ENCODE peak calls at places on chromosomes 11 and 22, in ten cellular contexts. O, J, B, U, Q, N, L, S, D and P are unnamed samples.
A peak's percentile ranks its signal among the peaks of the same experiment; 100 is the strongest.

GRCh38 chr11:75345455-75346224 is 5.8 kb downstream of the ARRB1 start:
- DNase-seq in O (no peak), J (no peak), B (no peak), U (no peak), Q (no peak), N (no peak), L (no peak), S (no peak), D (peak; percentile 32), P (no peak)

GRCh38 chr11:116887909-116888556 is 50.6 kb upstream of the APOA1 start:
- DNase-seq in O (no peak), J (no peak), B (no peak), U (no peak), Q (peak; percentile 59), N (no peak), L (no peak), S (no peak), D (no peak), P (no peak)

GRCh38 chr11:61480936-61481335 is 27.6 kb upstream of the LRRC10B start:
- DNase-seq in O (no peak), J (peak; percentile 50), B (no peak), U (no peak), Q (peak; percentile 19), N (no peak), L (no peak), S (no peak), D (peak; percentile 29), P (peak; percentile 85)

GRCh38 chr11:15704064-15704463 is 589.3 kb downstream of the INSC start:
- DNase-seq in O (no peak), J (no peak), B (peak; percentile 24), U (no peak), Q (no peak), N (no peak), L (peak; percentile 26), S (no peak), D (no peak), P (no peak)

GRCh38 chr11:44305643-44306468 is 4.1 kb downstream of the ALX4 start:
- DNase-seq in O (no peak), J (no peak), B (peak; percentile 62), U (no peak), Q (peak; percentile 32), N (no peak), L (peak; percentile 52), S (no peak), D (peak; percentile 27), P (no peak)

GRCh38 chr22:44192098-44192810 is 11.5 kb downstream of the PARVG start:
- DNase-seq in O (no peak), J (no peak), B (no peak), U (no peak), Q (peak; percentile 10), N (no peak), L (no peak), S (no peak), D (no peak), P (peak; percentile 82)

GRCh38 chr11:105152556-105152955 is 13.0 kb upstream of the CARD18 start:
- DNase-seq in O (no peak), J (no peak), B (no peak), U (no peak), Q (peak; percentile 42), N (no peak), L (no peak), S (no peak), D (no peak), P (no peak)

GRCh38 chr11:1840780-1841480 is 2.1 kb downstream of the TNNI2 start:
- DNase-seq in O (no peak), J (no peak), B (no peak), U (no peak), Q (no peak), N (no peak), L (no peak), S (no peak), D (no peak), P (no peak)

GRCh38 chr22:19848298-19849224 is 6.1 kb downstream of the GNB1L start:
- DNase-seq in O (no peak), J (no peak), B (peak; percentile 87), U (no peak), Q (no peak), N (peak; percentile 44), L (peak; percentile 72), S (no peak), D (peak; percentile 24), P (no peak)

GRCh38 chr11:1746956-1747752 is 3.2 kb downstream of the IFITM10 start:
- DNase-seq in O (no peak), J (no peak), B (no peak), U (no peak), Q (no peak), N (no peak), L (no peak), S (no peak), D (no peak), P (no peak)

GRCh38 chr22:49372530-49373288 is 455.0 kb downstream of the BRD1 start:
- DNase-seq in O (no peak), J (no peak), B (no peak), U (no peak), Q (peak; percentile 12), N (peak; percentile 46), L (peak; percentile 19), S (no peak), D (peak; percentile 12), P (peak; percentile 56)

GRCh38 chr11:112343368-112344039 is 82.8 kb upstream of the PLET1 start:
- DNase-seq in O (no peak), J (no peak), B (no peak), U (no peak), Q (peak; percentile 67), N (no peak), L (no peak), S (no peak), D (no peak), P (no peak)

GRCh38 chr11:59141673-59142460 is 789 bp upstream of the FAM111A start:
- DNase-seq in O (no peak), J (no peak), B (peak; percentile 20), U (no peak), Q (peak; percentile 45), N (no peak), L (no peak), S (peak; percentile 34), D (no peak), P (no peak)

GRCh38 chr11:45556851-45557707 is 108.3 kb downstream of the CHST1 start:
- DNase-seq in O (no peak), J (no peak), B (no peak), U (no peak), Q (peak; percentile 43), N (no peak), L (no peak), S (no peak), D (no peak), P (no peak)

GRCh38 chr11:47248304-47248663 is 330 bp downstream of the ACP2 start:
- DNase-seq in O (no peak), J (no peak), B (no peak), U (no peak), Q (peak; percentile 50), N (no peak), L (no peak), S (no peak), D (no peak), P (no peak)

GRCh38 chr22:20979243-20979809 is 2.8 kb upstream of the LZTR1 start:
- DNase-seq in O (no peak), J (peak; percentile 70), B (peak; percentile 76), U (no peak), Q (peak; percentile 92), N (no peak), L (peak; percentile 67), S (peak; percentile 41), D (peak; percentile 89), P (peak; percentile 94)

GRCh38 chr11:114159802-114160588 is 100.5 kb downstream of the ZBTB16 start:
- DNase-seq in O (peak; percentile 99), J (no peak), B (peak; percentile 97), U (peak; percentile 100), Q (peak; percentile 98), N (peak; percentile 100), L (peak; percentile 100), S (peak; percentile 97), D (peak; percentile 100), P (peak; percentile 80)

GRCh38 chr22:26429458-26430238 is 588 bp downstream of the ASPHD2 start:
- DNase-seq in O (no peak), J (no peak), B (no peak), U (no peak), Q (no peak), N (no peak), L (no peak), S (no peak), D (no peak), P (no peak)

GRCh38 chr11:71194702-71195101 is 57.7 kb downstream of the SHANK2 start:
- DNase-seq in O (no peak), J (no peak), B (peak; percentile 89), U (no peak), Q (no peak), N (no peak), L (no peak), S (no peak), D (peak; percentile 40), P (no peak)

GRCh38 chr11:32705309-32706033 is 89.0 kb downstream of the CCDC73 start:
- DNase-seq in O (no peak), J (no peak), B (no peak), U (no peak), Q (no peak), N (no peak), L (no peak), S (no peak), D (no peak), P (no peak)

GRCh38 chr11:87290304-87290922 is 252.7 kb downstream of the TMEM135 start:
- DNase-seq in O (no peak), J (no peak), B (peak; percentile 58), U (no peak), Q (peak; percentile 56), N (no peak), L (no peak), S (no peak), D (no peak), P (peak; percentile 23)

GRCh38 chr11:47192111-47192510 is 5.9 kb upstream of the PACSIN3 start:
- DNase-seq in O (no peak), J (no peak), B (no peak), U (no peak), Q (peak; percentile 9), N (no peak), L (no peak), S (no peak), D (no peak), P (no peak)

GRCh38 chr11:118436639-118437045 is 350 bp downstream of the KMT2A start:
- DNase-seq in O (no peak), J (no peak), B (no peak), U (peak; percentile 5), Q (peak; percentile 25), N (no peak), L (no peak), S (no peak), D (no peak), P (no peak)

GRCh38 chr22:35215993-35216392 is 41.3 kb upstream of the HMGXB4 start:
- DNase-seq in O (no peak), J (no peak), B (no peak), U (no peak), Q (no peak), N (no peak), L (no peak), S (no peak), D (no peak), P (no peak)

GRCh38 chr11:35232961-35233360 is 94.0 kb downstream of the CD44 start:
- DNase-seq in O (no peak), J (no peak), B (no peak), U (no peak), Q (peak; percentile 36), N (no peak), L (no peak), S (no peak), D (no peak), P (no peak)

GRCh38 chr22:49923445-49923844 is 5.0 kb downstream of the CRELD2 start:
- DNase-seq in O (no peak), J (no peak), B (no peak), U (no peak), Q (no peak), N (no peak), L (no peak), S (no peak), D (no peak), P (no peak)

GRCh38 chr22:47434336-47435203 is 672.1 kb downstream of the TBC1D22A start:
- DNase-seq in O (no peak), J (no peak), B (no peak), U (no peak), Q (no peak), N (peak; percentile 36), L (no peak), S (no peak), D (no peak), P (no peak)

GRCh38 chr11:94544582-94544831 is 786 bp downstream of the FUT4 start:
- DNase-seq in O (no peak), J (no peak), B (no peak), U (no peak), Q (no peak), N (no peak), L (no peak), S (no peak), D (no peak), P (no peak)